ENCODE peak calls at places on chromosome 9, in seven cellular contexts. One of them, this sample, is unnamed.

GRCh38 chr9:6873862-6874261 is 116.1 kb downstream of the KDM4C start:
- DNase-seq in SK-N-MC: no peak
- DNase-seq in head of caudate nucleus: no peak
- DNase-seq in NCI-H1048: no peak
- DNase-seq in stimulated activated CD8-positive, alpha-beta memory T cell treated with anti-CD3 and anti-CD28 coated beads, Interleukin-15, amount 100 ng/mL, for 4 hours: no peak
- DNase-seq in AG10803: peak; percentile 30
- DNase-seq in stimulated activated CD4-positive, alpha-beta T cell treated with anti-CD3 and anti-CD28 coated beads, Interleukin-1b, Interleukin-23, amount 100 ng/mL, for 1 hour: no peak
- DNase-seq in this sample: no peak

GRCh38 chr9:133115604-133116345 is 5.3 kb downstream of the RALGDS start:
- DNase-seq in NCI-H1048: no peak
- DNase-seq in stimulated activated CD8-positive, alpha-beta memory T cell treated with anti-CD3 and anti-CD28 coated beads, Interleukin-15, amount 100 ng/mL, for 4 hours: peak; percentile 46
- DNase-seq in AG10803: peak; percentile 46
- DNase-seq in stimulated activated CD4-positive, alpha-beta T cell treated with anti-CD3 and anti-CD28 coated beads, Interleukin-1b, Interleukin-23, amount 100 ng/mL, for 1 hour: no peak
- DNase-seq in SK-N-MC: no peak
- DNase-seq in head of caudate nucleus: peak; percentile 73
- DNase-seq in this sample: no peak

GRCh38 chr9:130042406-130042930 is 521 bp downstream of the FNBP1 start:
- DNase-seq in AG10803: no peak
- DNase-seq in head of caudate nucleus: peak; percentile 31
- DNase-seq in stimulated activated CD8-positive, alpha-beta memory T cell treated with anti-CD3 and anti-CD28 coated beads, Interleukin-15, amount 100 ng/mL, for 4 hours: no peak
- DNase-seq in SK-N-MC: no peak
- DNase-seq in stimulated activated CD4-positive, alpha-beta T cell treated with anti-CD3 and anti-CD28 coated beads, Interleukin-1b, Interleukin-23, amount 100 ng/mL, for 1 hour: no peak
- DNase-seq in NCI-H1048: no peak
- DNase-seq in this sample: no peak

GRCh38 chr9:69121155-69122085 is 52.7 kb upstream of the TJP2 start:
- DNase-seq in stimulated activated CD8-positive, alpha-beta memory T cell treated with anti-CD3 and anti-CD28 coated beads, Interleukin-15, amount 100 ng/mL, for 4 hours: no peak
- DNase-seq in stimulated activated CD4-positive, alpha-beta T cell treated with anti-CD3 and anti-CD28 coated beads, Interleukin-1b, Interleukin-23, amount 100 ng/mL, for 1 hour: no peak
- DNase-seq in AG10803: peak; percentile 17
- DNase-seq in NCI-H1048: no peak
- DNase-seq in head of caudate nucleus: peak; percentile 49
- DNase-seq in SK-N-MC: no peak
- DNase-seq in this sample: peak; percentile 17

GRCh38 chr9:85053206-85053605 is 383.7 kb downstream of the NTRK2 start:
- DNase-seq in head of caudate nucleus: no peak
- DNase-seq in SK-N-MC: no peak
- DNase-seq in stimulated activated CD4-positive, alpha-beta T cell treated with anti-CD3 and anti-CD28 coated beads, Interleukin-1b, Interleukin-23, amount 100 ng/mL, for 1 hour: no peak
- DNase-seq in NCI-H1048: no peak
- DNase-seq in stimulated activated CD8-positive, alpha-beta memory T cell treated with anti-CD3 and anti-CD28 coated beads, Interleukin-15, amount 100 ng/mL, for 4 hours: no peak
- DNase-seq in AG10803: no peak
- DNase-seq in this sample: no peak

GRCh38 chr9:5361326-5362005 is 21.8 kb upstream of the RLN1 start:
- DNase-seq in SK-N-MC: no peak
- DNase-seq in stimulated activated CD8-positive, alpha-beta memory T cell treated with anti-CD3 and anti-CD28 coated beads, Interleukin-15, amount 100 ng/mL, for 4 hours: no peak
- DNase-seq in head of caudate nucleus: no peak
- DNase-seq in NCI-H1048: no peak
- DNase-seq in stimulated activated CD4-positive, alpha-beta T cell treated with anti-CD3 and anti-CD28 coated beads, Interleukin-1b, Interleukin-23, amount 100 ng/mL, for 1 hour: no peak
- DNase-seq in AG10803: peak; percentile 30
- DNase-seq in this sample: no peak

GRCh38 chr9:134664446-134664845 is 22.8 kb downstream of the COL5A1 start:
- DNase-seq in AG10803: no peak
- DNase-seq in stimulated activated CD8-positive, alpha-beta memory T cell treated with anti-CD3 and anti-CD28 coated beads, Interleukin-15, amount 100 ng/mL, for 4 hours: no peak
- DNase-seq in SK-N-MC: no peak
- DNase-seq in NCI-H1048: no peak
- DNase-seq in stimulated activated CD4-positive, alpha-beta T cell treated with anti-CD3 and anti-CD28 coated beads, Interleukin-1b, Interleukin-23, amount 100 ng/mL, for 1 hour: no peak
- DNase-seq in head of caudate nucleus: no peak
- DNase-seq in this sample: no peak

GRCh38 chr9:121779381-121780117 is 128.1 kb downstream of the DAB2IP start:
- DNase-seq in head of caudate nucleus: peak; percentile 52
- DNase-seq in NCI-H1048: no peak
- DNase-seq in SK-N-MC: no peak
- DNase-seq in AG10803: no peak
- DNase-seq in stimulated activated CD8-positive, alpha-beta memory T cell treated with anti-CD3 and anti-CD28 coated beads, Interleukin-15, amount 100 ng/mL, for 4 hours: no peak
- DNase-seq in stimulated activated CD4-positive, alpha-beta T cell treated with anti-CD3 and anti-CD28 coated beads, Interleukin-1b, Interleukin-23, amount 100 ng/mL, for 1 hour: no peak
- DNase-seq in this sample: no peak

GRCh38 chr9:118059520-118060278 is 355.5 kb downstream of the TLR4 start:
- DNase-seq in stimulated activated CD4-positive, alpha-beta T cell treated with anti-CD3 and anti-CD28 coated beads, Interleukin-1b, Interleukin-23, amount 100 ng/mL, for 1 hour: no peak
- DNase-seq in NCI-H1048: no peak
- DNase-seq in SK-N-MC: peak; percentile 20
- DNase-seq in AG10803: peak; percentile 3
- DNase-seq in head of caudate nucleus: peak; percentile 26
- DNase-seq in stimulated activated CD8-positive, alpha-beta memory T cell treated with anti-CD3 and anti-CD28 coated beads, Interleukin-15, amount 100 ng/mL, for 4 hours: no peak
- DNase-seq in this sample: no peak

GRCh38 chr9:115229496-115229895 is 111.5 kb upstream of the TNC start:
- DNase-seq in AG10803: peak; percentile 38
- DNase-seq in stimulated activated CD8-positive, alpha-beta memory T cell treated with anti-CD3 and anti-CD28 coated beads, Interleukin-15, amount 100 ng/mL, for 4 hours: no peak
- DNase-seq in head of caudate nucleus: no peak
- DNase-seq in stimulated activated CD4-positive, alpha-beta T cell treated with anti-CD3 and anti-CD28 coated beads, Interleukin-1b, Interleukin-23, amount 100 ng/mL, for 1 hour: no peak
- DNase-seq in SK-N-MC: no peak
- DNase-seq in NCI-H1048: no peak
- DNase-seq in this sample: no peak

GRCh38 chr9:87871425-87872078 is 11.1 kb upstream of the SPATA31E1 start:
- DNase-seq in head of caudate nucleus: no peak
- DNase-seq in stimulated activated CD8-positive, alpha-beta memory T cell treated with anti-CD3 and anti-CD28 coated beads, Interleukin-15, amount 100 ng/mL, for 4 hours: no peak
- DNase-seq in SK-N-MC: no peak
- DNase-seq in AG10803: no peak
- DNase-seq in stimulated activated CD4-positive, alpha-beta T cell treated with anti-CD3 and anti-CD28 coated beads, Interleukin-1b, Interleukin-23, amount 100 ng/mL, for 1 hour: no peak
- DNase-seq in NCI-H1048: no peak
- DNase-seq in this sample: no peak

GRCh38 chr9:126499005-126499910 is 114.5 kb upstream of the LMX1B start:
- DNase-seq in stimulated activated CD4-positive, alpha-beta T cell treated with anti-CD3 and anti-CD28 coated beads, Interleukin-1b, Interleukin-23, amount 100 ng/mL, for 1 hour: no peak
- DNase-seq in AG10803: peak; percentile 11
- DNase-seq in stimulated activated CD8-positive, alpha-beta memory T cell treated with anti-CD3 and anti-CD28 coated beads, Interleukin-15, amount 100 ng/mL, for 4 hours: no peak
- DNase-seq in head of caudate nucleus: no peak
- DNase-seq in NCI-H1048: no peak
- DNase-seq in SK-N-MC: no peak
- DNase-seq in this sample: peak; percentile 79

GRCh38 chr9:128595471-128595870 is 43.1 kb downstream of the SPTAN1 start:
- DNase-seq in stimulated activated CD4-positive, alpha-beta T cell treated with anti-CD3 and anti-CD28 coated beads, Interleukin-1b, Interleukin-23, amount 100 ng/mL, for 1 hour: no peak
- DNase-seq in SK-N-MC: no peak
- DNase-seq in head of caudate nucleus: no peak
- DNase-seq in stimulated activated CD8-positive, alpha-beta memory T cell treated with anti-CD3 and anti-CD28 coated beads, Interleukin-15, amount 100 ng/mL, for 4 hours: no peak
- DNase-seq in AG10803: no peak
- DNase-seq in NCI-H1048: no peak
- DNase-seq in this sample: no peak

GRCh38 chr9:97981828-97982164 is 1.3 kb upstream of the ANP32B start:
- DNase-seq in stimulated activated CD8-positive, alpha-beta memory T cell treated with anti-CD3 and anti-CD28 coated beads, Interleukin-15, amount 100 ng/mL, for 4 hours: no peak
- DNase-seq in NCI-H1048: no peak
- DNase-seq in stimulated activated CD4-positive, alpha-beta T cell treated with anti-CD3 and anti-CD28 coated beads, Interleukin-1b, Interleukin-23, amount 100 ng/mL, for 1 hour: no peak
- DNase-seq in head of caudate nucleus: no peak
- DNase-seq in AG10803: peak; percentile 58
- DNase-seq in SK-N-MC: no peak
- DNase-seq in this sample: no peak

GRCh38 chr9:93636172-93636661 is 59.8 kb downstream of the PHF2 start:
- DNase-seq in head of caudate nucleus: no peak
- DNase-seq in stimulated activated CD4-positive, alpha-beta T cell treated with anti-CD3 and anti-CD28 coated beads, Interleukin-1b, Interleukin-23, amount 100 ng/mL, for 1 hour: no peak
- DNase-seq in SK-N-MC: no peak
- DNase-seq in AG10803: no peak
- DNase-seq in stimulated activated CD8-positive, alpha-beta memory T cell treated with anti-CD3 and anti-CD28 coated beads, Interleukin-15, amount 100 ng/mL, for 4 hours: no peak
- DNase-seq in NCI-H1048: no peak
- DNase-seq in this sample: no peak

GRCh38 chr9:79616971-79617370 is 45.2 kb downstream of the TLE4 start:
- DNase-seq in NCI-H1048: no peak
- DNase-seq in AG10803: no peak
- DNase-seq in head of caudate nucleus: no peak
- DNase-seq in stimulated activated CD4-positive, alpha-beta T cell treated with anti-CD3 and anti-CD28 coated beads, Interleukin-1b, Interleukin-23, amount 100 ng/mL, for 1 hour: no peak
- DNase-seq in SK-N-MC: no peak
- DNase-seq in stimulated activated CD8-positive, alpha-beta memory T cell treated with anti-CD3 and anti-CD28 coated beads, Interleukin-15, amount 100 ng/mL, for 4 hours: no peak
- DNase-seq in this sample: no peak

GRCh38 chr9:135165756-135166519 is 78.5 kb downstream of the OLFM1 start:
- DNase-seq in SK-N-MC: no peak
- DNase-seq in head of caudate nucleus: peak; percentile 88
- DNase-seq in stimulated activated CD8-positive, alpha-beta memory T cell treated with anti-CD3 and anti-CD28 coated beads, Interleukin-15, amount 100 ng/mL, for 4 hours: no peak
- DNase-seq in AG10803: no peak
- DNase-seq in NCI-H1048: no peak
- DNase-seq in stimulated activated CD4-positive, alpha-beta T cell treated with anti-CD3 and anti-CD28 coated beads, Interleukin-1b, Interleukin-23, amount 100 ng/mL, for 1 hour: no peak
- DNase-seq in this sample: no peak

GRCh38 chr9:120912958-120913672 is 13.5 kb downstream of the TRAF1 start:
- DNase-seq in stimulated activated CD8-positive, alpha-beta memory T cell treated with anti-CD3 and anti-CD28 coated beads, Interleukin-15, amount 100 ng/mL, for 4 hours: no peak
- DNase-seq in SK-N-MC: no peak
- DNase-seq in stimulated activated CD4-positive, alpha-beta T cell treated with anti-CD3 and anti-CD28 coated beads, Interleukin-1b, Interleukin-23, amount 100 ng/mL, for 1 hour: no peak
- DNase-seq in head of caudate nucleus: no peak
- DNase-seq in AG10803: no peak
- DNase-seq in NCI-H1048: no peak
- DNase-seq in this sample: no peak

GRCh38 chr9:19397845-19398244 is 11.0 kb upstream of the ACER2 start:
- DNase-seq in AG10803: no peak
- DNase-seq in stimulated activated CD4-positive, alpha-beta T cell treated with anti-CD3 and anti-CD28 coated beads, Interleukin-1b, Interleukin-23, amount 100 ng/mL, for 1 hour: no peak
- DNase-seq in stimulated activated CD8-positive, alpha-beta memory T cell treated with anti-CD3 and anti-CD28 coated beads, Interleukin-15, amount 100 ng/mL, for 4 hours: no peak
- DNase-seq in head of caudate nucleus: no peak
- DNase-seq in SK-N-MC: no peak
- DNase-seq in NCI-H1048: no peak
- DNase-seq in this sample: no peak

GRCh38 chr9:122498883-122499288 is 11.7 kb upstream of the OR1J2 start:
- DNase-seq in AG10803: peak; percentile 70
- DNase-seq in head of caudate nucleus: no peak
- DNase-seq in stimulated activated CD8-positive, alpha-beta memory T cell treated with anti-CD3 and anti-CD28 coated beads, Interleukin-15, amount 100 ng/mL, for 4 hours: no peak
- DNase-seq in stimulated activated CD4-positive, alpha-beta T cell treated with anti-CD3 and anti-CD28 coated beads, Interleukin-1b, Interleukin-23, amount 100 ng/mL, for 1 hour: no peak
- DNase-seq in SK-N-MC: peak; percentile 6
- DNase-seq in NCI-H1048: peak; percentile 4
- DNase-seq in this sample: peak; percentile 70

GRCh38 chr9:9914174-9914573 is 698.6 kb downstream of the PTPRD start:
- DNase-seq in head of caudate nucleus: no peak
- DNase-seq in AG10803: no peak
- DNase-seq in SK-N-MC: no peak
- DNase-seq in stimulated activated CD4-positive, alpha-beta T cell treated with anti-CD3 and anti-CD28 coated beads, Interleukin-1b, Interleukin-23, amount 100 ng/mL, for 1 hour: no peak
- DNase-seq in NCI-H1048: no peak
- DNase-seq in stimulated activated CD8-positive, alpha-beta memory T cell treated with anti-CD3 and anti-CD28 coated beads, Interleukin-15, amount 100 ng/mL, for 4 hours: no peak
- DNase-seq in this sample: no peak

GRCh38 chr9:117466111-117466510 is 51.3 kb upstream of the ASTN2 start:
- DNase-seq in SK-N-MC: no peak
- DNase-seq in stimulated activated CD4-positive, alpha-beta T cell treated with anti-CD3 and anti-CD28 coated beads, Interleukin-1b, Interleukin-23, amount 100 ng/mL, for 1 hour: no peak
- DNase-seq in AG10803: no peak
- DNase-seq in NCI-H1048: no peak
- DNase-seq in stimulated activated CD8-positive, alpha-beta memory T cell treated with anti-CD3 and anti-CD28 coated beads, Interleukin-15, amount 100 ng/mL, for 4 hours: no peak
- DNase-seq in head of caudate nucleus: no peak
- DNase-seq in this sample: no peak

GRCh38 chr9:107650321-107650720 is 160.8 kb upstream of the KLF4 start:
- DNase-seq in SK-N-MC: no peak
- DNase-seq in AG10803: peak; percentile 64
- DNase-seq in NCI-H1048: no peak
- DNase-seq in head of caudate nucleus: no peak
- DNase-seq in stimulated activated CD4-positive, alpha-beta T cell treated with anti-CD3 and anti-CD28 coated beads, Interleukin-1b, Interleukin-23, amount 100 ng/mL, for 1 hour: no peak
- DNase-seq in stimulated activated CD8-positive, alpha-beta memory T cell treated with anti-CD3 and anti-CD28 coated beads, Interleukin-15, amount 100 ng/mL, for 4 hours: no peak
- DNase-seq in this sample: no peak

GRCh38 chr9:37433754-37434435 is 11.4 kb downstream of the GRHPR start:
- DNase-seq in head of caudate nucleus: peak; percentile 87
- DNase-seq in stimulated activated CD8-positive, alpha-beta memory T cell treated with anti-CD3 and anti-CD28 coated beads, Interleukin-15, amount 100 ng/mL, for 4 hours: no peak
- DNase-seq in SK-N-MC: no peak
- DNase-seq in stimulated activated CD4-positive, alpha-beta T cell treated with anti-CD3 and anti-CD28 coated beads, Interleukin-1b, Interleukin-23, amount 100 ng/mL, for 1 hour: no peak
- DNase-seq in NCI-H1048: no peak
- DNase-seq in AG10803: no peak
- DNase-seq in this sample: no peak

GRCh38 chr9:88653926-88654325 is 118.9 kb downstream of the NXNL2 start:
- DNase-seq in AG10803: peak; percentile 75
- DNase-seq in SK-N-MC: no peak
- DNase-seq in stimulated activated CD4-positive, alpha-beta T cell treated with anti-CD3 and anti-CD28 coated beads, Interleukin-1b, Interleukin-23, amount 100 ng/mL, for 1 hour: no peak
- DNase-seq in stimulated activated CD8-positive, alpha-beta memory T cell treated with anti-CD3 and anti-CD28 coated beads, Interleukin-15, amount 100 ng/mL, for 4 hours: no peak
- DNase-seq in head of caudate nucleus: no peak
- DNase-seq in NCI-H1048: no peak
- DNase-seq in this sample: no peak

GRCh38 chr9:135343733-135344522 is 135.7 kb upstream of the PPP1R26 start:
- DNase-seq in head of caudate nucleus: peak; percentile 69
- DNase-seq in NCI-H1048: no peak
- DNase-seq in stimulated activated CD4-positive, alpha-beta T cell treated with anti-CD3 and anti-CD28 coated beads, Interleukin-1b, Interleukin-23, amount 100 ng/mL, for 1 hour: no peak
- DNase-seq in SK-N-MC: no peak
- DNase-seq in stimulated activated CD8-positive, alpha-beta memory T cell treated with anti-CD3 and anti-CD28 coated beads, Interleukin-15, amount 100 ng/mL, for 4 hours: no peak
- DNase-seq in AG10803: peak; percentile 13
- DNase-seq in this sample: peak; percentile 62

GRCh38 chr9:130023147-130023787 is 19.7 kb downstream of the FNBP1 start:
- DNase-seq in stimulated activated CD8-positive, alpha-beta memory T cell treated with anti-CD3 and anti-CD28 coated beads, Interleukin-15, amount 100 ng/mL, for 4 hours: no peak
- DNase-seq in AG10803: no peak
- DNase-seq in stimulated activated CD4-positive, alpha-beta T cell treated with anti-CD3 and anti-CD28 coated beads, Interleukin-1b, Interleukin-23, amount 100 ng/mL, for 1 hour: no peak
- DNase-seq in head of caudate nucleus: no peak
- DNase-seq in NCI-H1048: no peak
- DNase-seq in SK-N-MC: no peak
- DNase-seq in this sample: no peak

GRCh38 chr9:132937463-132937901 is 6.9 kb downstream of the TSC1 start:
- DNase-seq in SK-N-MC: no peak
- DNase-seq in head of caudate nucleus: no peak
- DNase-seq in stimulated activated CD8-positive, alpha-beta memory T cell treated with anti-CD3 and anti-CD28 coated beads, Interleukin-15, amount 100 ng/mL, for 4 hours: no peak
- DNase-seq in NCI-H1048: no peak
- DNase-seq in stimulated activated CD4-positive, alpha-beta T cell treated with anti-CD3 and anti-CD28 coated beads, Interleukin-1b, Interleukin-23, amount 100 ng/mL, for 1 hour: no peak
- DNase-seq in AG10803: no peak
- DNase-seq in this sample: no peak

GRCh38 chr9:27572918-27573698 is at the start of gene C9orf72:
- DNase-seq in stimulated activated CD8-positive, alpha-beta memory T cell treated with anti-CD3 and anti-CD28 coated beads, Interleukin-15, amount 100 ng/mL, for 4 hours: peak; percentile 84
- DNase-seq in stimulated activated CD4-positive, alpha-beta T cell treated with anti-CD3 and anti-CD28 coated beads, Interleukin-1b, Interleukin-23, amount 100 ng/mL, for 1 hour: peak; percentile 66
- DNase-seq in AG10803: peak; percentile 44
- DNase-seq in NCI-H1048: peak; percentile 66
- DNase-seq in SK-N-MC: no peak
- DNase-seq in head of caudate nucleus: peak; percentile 89
- DNase-seq in this sample: peak; percentile 65

GRCh38 chr9:108885643-108886348 is 23.7 kb downstream of the ACTL7A start:
- DNase-seq in head of caudate nucleus: no peak
- DNase-seq in NCI-H1048: no peak
- DNase-seq in AG10803: peak; percentile 51
- DNase-seq in stimulated activated CD8-positive, alpha-beta memory T cell treated with anti-CD3 and anti-CD28 coated beads, Interleukin-15, amount 100 ng/mL, for 4 hours: peak; percentile 8
- DNase-seq in stimulated activated CD4-positive, alpha-beta T cell treated with anti-CD3 and anti-CD28 coated beads, Interleukin-1b, Interleukin-23, amount 100 ng/mL, for 1 hour: no peak
- DNase-seq in SK-N-MC: peak; percentile 10
- DNase-seq in this sample: peak; percentile 42

GRCh38 chr9:116494815-116495634 is 192.1 kb upstream of the TRIM32 start:
- DNase-seq in AG10803: no peak
- DNase-seq in stimulated activated CD4-positive, alpha-beta T cell treated with anti-CD3 and anti-CD28 coated beads, Interleukin-1b, Interleukin-23, amount 100 ng/mL, for 1 hour: no peak
- DNase-seq in head of caudate nucleus: peak; percentile 50
- DNase-seq in NCI-H1048: no peak
- DNase-seq in stimulated activated CD8-positive, alpha-beta memory T cell treated with anti-CD3 and anti-CD28 coated beads, Interleukin-15, amount 100 ng/mL, for 4 hours: no peak
- DNase-seq in SK-N-MC: no peak
- DNase-seq in this sample: no peak

GRCh38 chr9:113997610-113998009 is 80.5 kb downstream of the AMBP start:
- DNase-seq in AG10803: no peak
- DNase-seq in NCI-H1048: no peak
- DNase-seq in stimulated activated CD8-positive, alpha-beta memory T cell treated with anti-CD3 and anti-CD28 coated beads, Interleukin-15, amount 100 ng/mL, for 4 hours: no peak
- DNase-seq in head of caudate nucleus: no peak
- DNase-seq in stimulated activated CD4-positive, alpha-beta T cell treated with anti-CD3 and anti-CD28 coated beads, Interleukin-1b, Interleukin-23, amount 100 ng/mL, for 1 hour: no peak
- DNase-seq in SK-N-MC: no peak
- DNase-seq in this sample: no peak

GRCh38 chr9:81613002-81613750 is 76.2 kb downstream of the TLE1 start:
- DNase-seq in SK-N-MC: peak; percentile 83
- DNase-seq in stimulated activated CD4-positive, alpha-beta T cell treated with anti-CD3 and anti-CD28 coated beads, Interleukin-1b, Interleukin-23, amount 100 ng/mL, for 1 hour: no peak
- DNase-seq in head of caudate nucleus: peak; percentile 33
- DNase-seq in NCI-H1048: no peak
- DNase-seq in AG10803: peak; percentile 94
- DNase-seq in stimulated activated CD8-positive, alpha-beta memory T cell treated with anti-CD3 and anti-CD28 coated beads, Interleukin-15, amount 100 ng/mL, for 4 hours: no peak
- DNase-seq in this sample: no peak

GRCh38 chr9:104075801-104076753 is 18.0 kb upstream of the SMC2 start:
- DNase-seq in stimulated activated CD4-positive, alpha-beta T cell treated with anti-CD3 and anti-CD28 coated beads, Interleukin-1b, Interleukin-23, amount 100 ng/mL, for 1 hour: no peak
- DNase-seq in NCI-H1048: no peak
- DNase-seq in AG10803: peak; percentile 66
- DNase-seq in head of caudate nucleus: no peak
- DNase-seq in SK-N-MC: no peak
- DNase-seq in stimulated activated CD8-positive, alpha-beta memory T cell treated with anti-CD3 and anti-CD28 coated beads, Interleukin-15, amount 100 ng/mL, for 4 hours: no peak
- DNase-seq in this sample: no peak

GRCh38 chr9:133141833-133142594 is 21.0 kb upstream of the RALGDS start:
- DNase-seq in SK-N-MC: no peak
- DNase-seq in head of caudate nucleus: no peak
- DNase-seq in stimulated activated CD8-positive, alpha-beta memory T cell treated with anti-CD3 and anti-CD28 coated beads, Interleukin-15, amount 100 ng/mL, for 4 hours: no peak
- DNase-seq in NCI-H1048: no peak
- DNase-seq in stimulated activated CD4-positive, alpha-beta T cell treated with anti-CD3 and anti-CD28 coated beads, Interleukin-1b, Interleukin-23, amount 100 ng/mL, for 1 hour: no peak
- DNase-seq in AG10803: no peak
- DNase-seq in this sample: no peak

GRCh38 chr9:96674914-96675538 is 19.9 kb upstream of the PRXL2C start:
- DNase-seq in stimulated activated CD8-positive, alpha-beta memory T cell treated with anti-CD3 and anti-CD28 coated beads, Interleukin-15, amount 100 ng/mL, for 4 hours: no peak
- DNase-seq in AG10803: peak; percentile 23
- DNase-seq in head of caudate nucleus: no peak
- DNase-seq in NCI-H1048: no peak
- DNase-seq in stimulated activated CD4-positive, alpha-beta T cell treated with anti-CD3 and anti-CD28 coated beads, Interleukin-1b, Interleukin-23, amount 100 ng/mL, for 1 hour: no peak
- DNase-seq in SK-N-MC: no peak
- DNase-seq in this sample: no peak

GRCh38 chr9:125486109-125486508 is 220.9 kb downstream of the MAPKAP1 start:
- DNase-seq in AG10803: no peak
- DNase-seq in SK-N-MC: no peak
- DNase-seq in head of caudate nucleus: no peak
- DNase-seq in stimulated activated CD4-positive, alpha-beta T cell treated with anti-CD3 and anti-CD28 coated beads, Interleukin-1b, Interleukin-23, amount 100 ng/mL, for 1 hour: no peak
- DNase-seq in stimulated activated CD8-positive, alpha-beta memory T cell treated with anti-CD3 and anti-CD28 coated beads, Interleukin-15, amount 100 ng/mL, for 4 hours: no peak
- DNase-seq in NCI-H1048: no peak
- DNase-seq in this sample: no peak

GRCh38 chr9:128382261-128382660 is 11.1 kb downstream of the URM1 start:
- DNase-seq in stimulated activated CD4-positive, alpha-beta T cell treated with anti-CD3 and anti-CD28 coated beads, Interleukin-1b, Interleukin-23, amount 100 ng/mL, for 1 hour: no peak
- DNase-seq in stimulated activated CD8-positive, alpha-beta memory T cell treated with anti-CD3 and anti-CD28 coated beads, Interleukin-15, amount 100 ng/mL, for 4 hours: no peak
- DNase-seq in head of caudate nucleus: no peak
- DNase-seq in SK-N-MC: no peak
- DNase-seq in AG10803: no peak
- DNase-seq in NCI-H1048: no peak
- DNase-seq in this sample: no peak